ENCODE peak calls at places on chromosomes 4 and X, in ten cellular contexts. E, V, D, Q, O, U, N, P, I and H are unnamed samples.

GRCh38 chr4:128630881-128631280 is 178.6 kb upstream of the JADE1 start:
- DNase-seq in P (no peak), D (no peak), N (no peak), Q (no peak), E (no peak), O (no peak), V (no peak), U (no peak), I (no peak), H (no peak)

GRCh38 chr4:56681158-56681848 is at the start of gene HOPX:
- DNase-seq in N (peak), Q (peak), E (peak), V (no peak), O (no peak), D (peak), U (peak), P (no peak), I (peak), H (no peak)

GRCh38 chr4:158139086-158139485 is 33.7 kb downstream of the GASK1B start:
- DNase-seq in U (no peak), E (no peak), N (no peak), V (no peak), D (no peak), Q (peak), I (no peak), O (no peak), P (no peak), H (peak)

GRCh38 chr4:77433102-77433733 is 172.4 kb upstream of the CXCL13 start:
- DNase-seq in V (no peak), O (no peak), N (no peak), I (peak), Q (peak), D (no peak), E (no peak), P (peak), U (no peak), H (peak)

GRCh38 chr4:170139764-170140163 is 50.0 kb upstream of the AADAT start:
- DNase-seq in P (peak), N (no peak), I (no peak), U (no peak), D (no peak), E (no peak), O (no peak), V (no peak), Q (peak), H (peak)

GRCh38 chrX:115579327-115579726 is 18.4 kb downstream of the PLS3 start:
- DNase-seq in D (no peak), U (no peak), N (no peak), V (no peak), O (no peak), E (no peak), P (no peak), I (no peak), Q (peak), H (no peak)

GRCh38 chr4:47913858-47914218 is 545 bp downstream of the NFXL1 start:
- DNase-seq in E (peak), D (peak), I (peak), O (no peak), U (no peak), V (no peak), P (peak), Q (peak), N (peak), H (no peak)

GRCh38 chr4:1136028-1136427 is 22.7 kb upstream of the RNF212 start:
- DNase-seq in E (no peak), P (no peak), V (no peak), I (no peak), O (no peak), Q (no peak), D (no peak), U (no peak), N (no peak), H (no peak)

GRCh38 chr4:96009720-96010119 is 169.8 kb downstream of the PDHA2 start:
- DNase-seq in P (no peak), I (no peak), V (no peak), E (no peak), U (no peak), D (no peak), O (no peak), N (no peak), Q (peak), H (peak)

GRCh38 chr4:73021634-73022033 is 47.9 kb downstream of the COX18 start:
- DNase-seq in N (no peak), U (no peak), D (no peak), P (peak), V (peak), Q (peak), I (no peak), E (no peak), O (no peak), H (peak)

GRCh38 chr4:100146756-100147155 is 43.5 kb downstream of the DDIT4L start:
- DNase-seq in D (no peak), E (no peak), O (no peak), N (no peak), Q (peak), I (no peak), V (no peak), U (no peak), P (no peak), H (no peak)